ENCODE peak calls at places on chromosomes 4 and X, in five cellular contexts. One of them, this sample, is unnamed.

GRCh38 chr4:185587444-185588161 is 52.3 kb upstream of the PDLIM3 start:
- DNase-seq in sigmoid colon: no peak
- DNase-seq in bronchial epithelial cell: no peak
- DNase-seq in left ventricle myocardium inferior: no peak
- DNase-seq in breast epithelium: no peak
- DNase-seq in this sample: no peak

GRCh38 chrX:44261286-44261685 is 82.2 kb downstream of the EFHC2 start:
- DNase-seq in breast epithelium: no peak
- DNase-seq in left ventricle myocardium inferior: no peak
- DNase-seq in bronchial epithelial cell: no peak
- DNase-seq in sigmoid colon: no peak
- DNase-seq in this sample: no peak

GRCh38 chr4:161256172-161256571 is 907.6 kb downstream of the FSTL5 start:
- DNase-seq in breast epithelium: no peak
- DNase-seq in bronchial epithelial cell: no peak
- DNase-seq in left ventricle myocardium inferior: no peak
- DNase-seq in sigmoid colon: no peak
- DNase-seq in this sample: no peak

GRCh38 chr4:26010266-26010665 is 96.2 kb downstream of the SMIM20 start:
- DNase-seq in breast epithelium: no peak
- DNase-seq in bronchial epithelial cell: no peak
- DNase-seq in left ventricle myocardium inferior: no peak
- DNase-seq in sigmoid colon: no peak
- DNase-seq in this sample: no peak

GRCh38 chr4:155207534-155208257 is 740 bp upstream of the NPY2R start:
- DNase-seq in left ventricle myocardium inferior: no peak
- DNase-seq in breast epithelium: no peak
- DNase-seq in sigmoid colon: no peak
- DNase-seq in bronchial epithelial cell: no peak
- DNase-seq in this sample: no peak

GRCh38 chr4:38743866-38744265 is 38.9 kb downstream of the TLR10 start:
- DNase-seq in bronchial epithelial cell: no peak
- DNase-seq in sigmoid colon: no peak
- DNase-seq in breast epithelium: no peak
- DNase-seq in left ventricle myocardium inferior: no peak
- DNase-seq in this sample: no peak

GRCh38 chrX:40945366-40945713 is 139.9 kb upstream of the USP9X start:
- DNase-seq in sigmoid colon: peak; percentile 76
- DNase-seq in breast epithelium: peak; percentile 27
- DNase-seq in bronchial epithelial cell: peak; percentile 78
- DNase-seq in left ventricle myocardium inferior: no peak
- DNase-seq in this sample: peak; percentile 50

GRCh38 chr4:102823897-102824296 is 3.5 kb downstream of the UBE2D3 start:
- DNase-seq in left ventricle myocardium inferior: no peak
- DNase-seq in bronchial epithelial cell: no peak
- DNase-seq in breast epithelium: no peak
- DNase-seq in sigmoid colon: no peak
- DNase-seq in this sample: no peak

GRCh38 chr4:159159611-159160010 is 56.7 kb downstream of the RAPGEF2 start:
- DNase-seq in left ventricle myocardium inferior: no peak
- DNase-seq in bronchial epithelial cell: no peak
- DNase-seq in breast epithelium: no peak
- DNase-seq in sigmoid colon: no peak
- DNase-seq in this sample: no peak

GRCh38 chr4:8365353-8365752 is 75.2 kb downstream of the ACOX3 start:
- DNase-seq in sigmoid colon: no peak
- DNase-seq in bronchial epithelial cell: no peak
- DNase-seq in breast epithelium: no peak
- DNase-seq in left ventricle myocardium inferior: no peak
- DNase-seq in this sample: no peak

GRCh38 chr4:118280501-118281218 is 72.1 kb downstream of the PRSS12 start:
- DNase-seq in breast epithelium: peak; percentile 55
- DNase-seq in left ventricle myocardium inferior: no peak
- DNase-seq in sigmoid colon: no peak
- DNase-seq in bronchial epithelial cell: peak; percentile 83
- DNase-seq in this sample: peak; percentile 35

GRCh38 chr4:150316332-150317205 is 238.3 kb downstream of the DCLK2 start:
- DNase-seq in breast epithelium: no peak
- DNase-seq in left ventricle myocardium inferior: no peak
- DNase-seq in bronchial epithelial cell: no peak
- DNase-seq in sigmoid colon: no peak
- DNase-seq in this sample: no peak

GRCh38 chr4:107824367-107825071 is at the start of gene SGMS2:
- DNase-seq in left ventricle myocardium inferior: peak; percentile 86
- DNase-seq in breast epithelium: peak; percentile 92
- DNase-seq in bronchial epithelial cell: peak; percentile 95
- DNase-seq in sigmoid colon: peak; percentile 95
- DNase-seq in this sample: peak; percentile 87

GRCh38 chrX:74613350-74614192 is 853 bp downstream of the RLIM start:
- DNase-seq in bronchial epithelial cell: peak; percentile 33
- DNase-seq in left ventricle myocardium inferior: no peak
- DNase-seq in breast epithelium: no peak
- DNase-seq in sigmoid colon: no peak
- DNase-seq in this sample: peak; percentile 29

GRCh38 chrX:31590581-31591113 is 518.8 kb upstream of the FTHL17 start:
- DNase-seq in bronchial epithelial cell: peak; percentile 60
- DNase-seq in sigmoid colon: no peak
- DNase-seq in breast epithelium: no peak
- DNase-seq in left ventricle myocardium inferior: no peak
- DNase-seq in this sample: no peak

GRCh38 chr4:77579406-77580076 is 26.1 kb upstream of the CXCL13 start:
- DNase-seq in breast epithelium: no peak
- DNase-seq in left ventricle myocardium inferior: no peak
- DNase-seq in sigmoid colon: no peak
- DNase-seq in bronchial epithelial cell: peak; percentile 95
- DNase-seq in this sample: no peak

GRCh38 chr4:76726141-76726540 is 171.8 kb downstream of the SOWAHB start:
- DNase-seq in sigmoid colon: no peak
- DNase-seq in left ventricle myocardium inferior: no peak
- DNase-seq in breast epithelium: no peak
- DNase-seq in bronchial epithelial cell: no peak
- DNase-seq in this sample: no peak

GRCh38 chr4:105092356-105092755 is 54.3 kb upstream of the TET2 start:
- DNase-seq in breast epithelium: no peak
- DNase-seq in bronchial epithelial cell: peak; percentile 95
- DNase-seq in sigmoid colon: no peak
- DNase-seq in left ventricle myocardium inferior: no peak
- DNase-seq in this sample: no peak

GRCh38 chrX:124426824-124427223 is 80.5 kb downstream of the SH2D1A start:
- DNase-seq in sigmoid colon: no peak
- DNase-seq in breast epithelium: no peak
- DNase-seq in bronchial epithelial cell: no peak
- DNase-seq in left ventricle myocardium inferior: no peak
- DNase-seq in this sample: no peak

GRCh38 chrX:3712080-3712869 is 1.2 kb downstream of the PRKX start:
- DNase-seq in sigmoid colon: peak; percentile 58
- DNase-seq in breast epithelium: no peak
- DNase-seq in left ventricle myocardium inferior: no peak
- DNase-seq in bronchial epithelial cell: no peak
- DNase-seq in this sample: peak; percentile 22

GRCh38 chr4:110198472-110199419 is at the start of gene ELOVL6:
- DNase-seq in bronchial epithelial cell: peak; percentile 44
- DNase-seq in left ventricle myocardium inferior: peak; percentile 54
- DNase-seq in breast epithelium: no peak
- DNase-seq in sigmoid colon: peak; percentile 79
- DNase-seq in this sample: peak; percentile 74

GRCh38 chr4:126465341-126465740 is 1150.6 kb downstream of the FAT4 start:
- DNase-seq in sigmoid colon: no peak
- DNase-seq in bronchial epithelial cell: no peak
- DNase-seq in left ventricle myocardium inferior: no peak
- DNase-seq in breast epithelium: no peak
- DNase-seq in this sample: no peak

GRCh38 chr4:99887837-99888236 is 6.4 kb downstream of the LAMTOR3 start:
- DNase-seq in bronchial epithelial cell: no peak
- DNase-seq in sigmoid colon: no peak
- DNase-seq in left ventricle myocardium inferior: no peak
- DNase-seq in breast epithelium: no peak
- DNase-seq in this sample: no peak

DNA sequence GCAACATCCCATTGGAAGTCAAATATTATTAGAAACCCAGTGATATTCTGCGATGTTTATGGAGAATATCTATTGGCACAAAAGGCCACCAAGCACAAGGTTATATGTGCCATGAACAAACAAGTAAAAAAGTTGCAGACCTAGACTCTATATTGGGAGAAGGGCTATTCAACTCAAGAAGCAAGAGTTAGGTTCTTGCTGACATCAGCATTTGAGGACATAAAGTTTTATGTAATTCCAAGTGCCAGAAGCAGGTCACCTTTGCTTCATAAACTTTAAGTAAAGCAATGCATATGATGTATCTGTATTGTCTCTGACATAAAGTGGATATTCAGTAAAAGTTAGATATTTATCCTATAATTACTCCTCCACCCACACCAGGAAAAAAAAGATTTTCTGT is 71.1 kb downstream of the MAGEB10 start:
- DNase-seq in bronchial epithelial cell: no peak
- DNase-seq in sigmoid colon: no peak
- DNase-seq in breast epithelium: no peak
- DNase-seq in left ventricle myocardium inferior: no peak
- DNase-seq in this sample: no peak
- H3K27me3 ChIP-seq in bronchial epithelial cell: no peaks in the 10 kb centered on the region
- H3K27me3 ChIP-seq in sigmoid colon: no peaks in the 10 kb centered on the region
- H3K27me3 ChIP-seq in breast epithelium: no peaks in the 10 kb centered on the region
- H3K27me3 ChIP-seq in left ventricle myocardium inferior: no peaks in the 10 kb centered on the region
- H3K27me3 ChIP-seq in this sample: no peaks in the 10 kb centered on the region

GRCh38 chrX:55623100-55623499 is at the start of gene FOXR2:
- DNase-seq in sigmoid colon: no peak
- DNase-seq in left ventricle myocardium inferior: no peak
- DNase-seq in breast epithelium: no peak
- DNase-seq in bronchial epithelial cell: no peak
- DNase-seq in this sample: no peak
- H3K27me3 ChIP-seq in sigmoid colon: no peaks in the 10 kb centered on the region
- H3K27me3 ChIP-seq in left ventricle myocardium inferior: no peaks in the 10 kb centered on the region
- H3K27me3 ChIP-seq in breast epithelium: no peaks in the 10 kb centered on the region
- H3K27me3 ChIP-seq in bronchial epithelial cell: no peaks in the 10 kb centered on the region
- H3K27me3 ChIP-seq in this sample: peaks cover 17% of the 10 kb centered on the region

DNA sequence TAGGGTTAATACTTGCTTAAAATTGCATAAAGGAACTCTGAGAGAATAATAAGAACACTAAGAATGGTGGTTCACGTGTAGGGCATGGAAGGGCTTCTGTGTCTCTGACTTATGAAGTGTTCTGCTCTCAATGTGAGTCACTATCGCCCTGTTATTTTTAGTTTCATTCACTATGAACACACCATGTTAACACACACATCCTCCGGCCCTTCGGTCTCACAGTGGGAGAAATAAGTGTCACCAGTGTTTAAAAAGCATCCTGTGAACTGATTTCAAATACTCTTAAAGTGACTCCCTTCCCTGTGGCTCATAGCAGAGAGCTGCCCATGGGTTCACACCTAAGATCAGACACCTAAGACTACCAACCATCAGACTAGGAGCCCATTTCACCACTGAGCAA is 33.8 kb upstream of the FGFBP2 start:
- DNase-seq in bronchial epithelial cell: no peak
- DNase-seq in left ventricle myocardium inferior: no peak
- DNase-seq in breast epithelium: no peak
- DNase-seq in sigmoid colon: no peak
- DNase-seq in this sample: no peak
- H3K27me3 ChIP-seq in bronchial epithelial cell: peaks cover 2% of the 10 kb centered on the region
- H3K27me3 ChIP-seq in left ventricle myocardium inferior: no peaks in the 10 kb centered on the region
- H3K27me3 ChIP-seq in breast epithelium: no peaks in the 10 kb centered on the region
- H3K27me3 ChIP-seq in sigmoid colon: no peaks in the 10 kb centered on the region
- H3K27me3 ChIP-seq in this sample: no peaks in the 10 kb centered on the region

DNA sequence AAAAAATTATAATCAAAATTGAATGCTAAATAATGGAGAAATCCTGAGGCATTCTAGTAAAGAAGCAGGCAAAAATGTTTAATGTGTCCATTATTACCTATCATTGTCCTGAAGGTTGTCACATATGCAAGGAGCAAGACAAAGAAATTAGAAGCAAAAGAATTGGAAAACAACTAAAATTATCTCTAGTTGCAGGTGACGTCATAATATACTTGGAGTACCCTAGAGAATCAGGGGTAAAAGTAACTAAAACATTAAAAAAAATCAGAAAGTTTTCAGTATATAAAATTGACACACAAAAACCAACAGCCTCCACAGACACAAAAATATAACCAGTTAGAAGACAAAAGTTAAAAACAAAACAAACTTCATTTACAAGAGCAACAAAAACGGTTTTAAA is 21.4 kb downstream of the MAGEA1 start:
- DNase-seq in sigmoid colon: no peak
- DNase-seq in breast epithelium: no peak
- DNase-seq in left ventricle myocardium inferior: no peak
- DNase-seq in bronchial epithelial cell: no peak
- DNase-seq in this sample: no peak
- H3K27me3 ChIP-seq in sigmoid colon: no peaks in the 10 kb centered on the region
- H3K27me3 ChIP-seq in breast epithelium: no peaks in the 10 kb centered on the region
- H3K27me3 ChIP-seq in left ventricle myocardium inferior: no peaks in the 10 kb centered on the region
- H3K27me3 ChIP-seq in bronchial epithelial cell: no peaks in the 10 kb centered on the region
- H3K27me3 ChIP-seq in this sample: peaks cover 12% of the 10 kb centered on the region

DNA sequence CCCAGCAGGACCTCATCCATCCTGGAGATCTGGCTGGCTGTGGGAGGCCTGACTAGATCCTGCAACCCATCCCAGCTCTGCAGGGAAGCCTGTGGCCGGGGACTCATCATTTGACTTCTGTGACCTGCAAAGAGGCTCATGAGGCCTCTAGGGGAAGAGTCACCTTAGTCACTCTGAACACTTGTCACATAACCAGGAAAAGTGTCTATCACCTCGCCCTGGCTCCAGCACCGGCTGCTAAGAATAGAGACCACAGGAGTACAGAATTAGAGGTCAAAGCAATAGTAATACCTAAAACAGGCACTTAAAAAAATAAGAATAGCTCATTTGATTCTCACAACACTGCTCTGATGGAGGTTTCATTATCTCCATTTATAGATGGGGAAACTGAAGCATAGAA is 3.8 kb upstream of the NSG1 start:
- DNase-seq in left ventricle myocardium inferior: peak; percentile 46
- DNase-seq in bronchial epithelial cell: no peak
- DNase-seq in sigmoid colon: peak; percentile 38
- DNase-seq in breast epithelium: no peak
- DNase-seq in this sample: no peak
- H3K27me3 ChIP-seq in left ventricle myocardium inferior: peaks cover 47% of the 10 kb centered on the region
- H3K27me3 ChIP-seq in bronchial epithelial cell: no peaks in the 10 kb centered on the region
- H3K27me3 ChIP-seq in sigmoid colon: peaks cover 35% of the 10 kb centered on the region
- H3K27me3 ChIP-seq in breast epithelium: peaks cover 12% of the 10 kb centered on the region
- H3K27me3 ChIP-seq in this sample: peaks cover 26% of the 10 kb centered on the region

GRCh38 chrX:25012793-25013592 is 2.8 kb downstream of the ARX start:
- DNase-seq in bronchial epithelial cell: no peak
- DNase-seq in sigmoid colon: no peak
- DNase-seq in breast epithelium: no peak
- DNase-seq in left ventricle myocardium inferior: no peak
- DNase-seq in this sample: no peak

GRCh38 chrX:25013593-25014365 is 2.0 kb downstream of the ARX start:
- DNase-seq in bronchial epithelial cell: no peak
- DNase-seq in breast epithelium: no peak
- DNase-seq in left ventricle myocardium inferior: no peak
- DNase-seq in sigmoid colon: no peak
- DNase-seq in this sample: no peak

GRCh38 chrX:25011589-25012432 is 4.0 kb downstream of the ARX start:
- DNase-seq in left ventricle myocardium inferior: no peak
- DNase-seq in sigmoid colon: no peak
- DNase-seq in bronchial epithelial cell: no peak
- DNase-seq in breast epithelium: no peak
- DNase-seq in this sample: no peak

GRCh38 chrX:25010784-25011588 is 4.8 kb downstream of the ARX start:
- DNase-seq in breast epithelium: no peak
- DNase-seq in bronchial epithelial cell: no peak
- DNase-seq in sigmoid colon: no peak
- DNase-seq in left ventricle myocardium inferior: no peak
- DNase-seq in this sample: no peak

GRCh38 chrX:25012433-25012735 is 3.4 kb downstream of the ARX start:
- DNase-seq in breast epithelium: no peak
- DNase-seq in sigmoid colon: no peak
- DNase-seq in left ventricle myocardium inferior: no peak
- DNase-seq in bronchial epithelial cell: no peak
- DNase-seq in this sample: no peak
- H3K27me3 ChIP-seq in breast epithelium: peaks cover 5% of the 10 kb centered on the region
- H3K27me3 ChIP-seq in sigmoid colon: peaks cover 84% of the 10 kb centered on the region
- H3K27me3 ChIP-seq in left ventricle myocardium inferior: peaks cover 97% of the 10 kb centered on the region
- H3K27me3 ChIP-seq in bronchial epithelial cell: peaks cover 34% of the 10 kb centered on the region
- H3K27me3 ChIP-seq in this sample: peaks cover 89% of the 10 kb centered on the region